ENCODE peak calls at places on chromosomes 1 and 21, in five cellular contexts. N is stimulated activated CD8-positive, alpha-beta memory T cell treated with anti-CD3 and anti-CD28 coated beads, Interleukin-15, amount 100 ng/mL, for 24 hours; Q is activated CD8-positive, alpha-beta memory T cell treated with anti-CD3 and anti-CD28 coated beads, Interleukin-2, amount 10 ng/mL, durations not matched to agents 7 days and 5 days; U is stimulated activated naive CD4-positive, alpha-beta T cell treated with Interleukin-2 at 50 U/mL for 16 hours; F is A673. T is an unnamed sample.

GRCh38 chr1:5951846-5952410 is 40.3 kb downstream of the NPHP4 start:
- DNase-seq in F (no peak), U (no peak), N (no peak), Q (no peak), T (no peak)

GRCh38 chr21:45270306-45270821 is 17.3 kb downstream of the POFUT2 start:
- DNase-seq in F (peak), U (no peak), Q (peak), N (no peak), T (no peak)

GRCh38 chr1:189524501-189524900 is 953.2 kb downstream of the BRINP3 start:
- DNase-seq in Q (no peak), N (no peak), F (no peak), U (no peak), T (no peak)

GRCh38 chr1:182955596-182956588 is 2.9 kb upstream of the SHCBP1L start:
- DNase-seq in F (no peak), N (no peak), Q (no peak), U (no peak), T (peak)

GRCh38 chr1:200483491-200484143 is 73.8 kb upstream of the ZNF281 start:
- DNase-seq in Q (peak), F (peak), U (peak), N (no peak), T (peak)

GRCh38 chr1:211610779-211611556 is 32.0 kb upstream of the SLC30A1 start:
- DNase-seq in U (no peak), F (peak), N (no peak), Q (no peak), T (peak)

GRCh38 chr1:201883786-201884185 is 4.9 kb upstream of the SHISA4 start:
- DNase-seq in U (no peak), Q (no peak), F (no peak), N (no peak), T (peak)

GRCh38 chr1:15354580-15354965 is 55.1 kb upstream of the EFHD2 start:
- DNase-seq in U (no peak), Q (no peak), F (no peak), N (no peak), T (no peak)

GRCh38 chr1:183164350-183164749 is 21.7 kb upstream of the LAMC2 start:
- DNase-seq in U (no peak), F (peak), N (no peak), Q (no peak), T (no peak)

GRCh38 chr1:226708342-226708780 is 30.7 kb downstream of the ITPKB start:
- DNase-seq in F (peak), Q (no peak), N (no peak), U (peak), T (peak)

GRCh38 chr1:204660509-204660908 is 25.0 kb downstream of the LRRN2 start:
- DNase-seq in Q (no peak), N (no peak), U (no peak), F (no peak), T (no peak)

GRCh38 chr1:21518774-21519455 is 9.7 kb downstream of the ALPL start:
- DNase-seq in U (no peak), Q (no peak), F (no peak), N (no peak), T (no peak)

GRCh38 chr21:26089730-26090129 is 80.8 kb downstream of the APP start:
- DNase-seq in F (no peak), Q (no peak), N (no peak), U (no peak), T (no peak)

GRCh38 chr1:180777072-180777689 is 135.5 kb upstream of the KIAA1614 start:
- DNase-seq in U (no peak), F (no peak), Q (no peak), N (no peak), T (no peak)

GRCh38 chr1:231194843-231195516 is 33.1 kb downstream of the TRIM67 start:
- DNase-seq in F (no peak), N (no peak), Q (no peak), U (no peak), T (no peak)

GRCh38 chr1:174217248-174217647 is 57.9 kb downstream of the RABGAP1L start:
- DNase-seq in Q (no peak), F (no peak), U (no peak), N (no peak), T (no peak)

GRCh38 chr1:87212431-87213125 is 116.1 kb upstream of the LMO4 start:
- DNase-seq in N (no peak), Q (no peak), F (no peak), U (no peak), T (no peak)

GRCh38 chr1:169414927-169415326 is 12.3 kb downstream of the CCDC181 start:
- DNase-seq in N (no peak), Q (no peak), F (no peak), U (no peak), T (no peak)

GRCh38 chr1:58035523-58035922 is 511.0 kb downstream of the OMA1 start:
- DNase-seq in N (no peak), U (no peak), F (peak), Q (no peak), T (no peak)

GRCh38 chr1:56429288-56429687 is 150.1 kb downstream of the PLPP3 start:
- DNase-seq in N (no peak), U (no peak), Q (no peak), F (no peak), T (no peak)

GRCh38 chr1:30375156-30375555 is 348.2 kb downstream of the MATN1 start:
- DNase-seq in N (no peak), Q (peak), U (no peak), F (no peak), T (no peak)

GRCh38 chr1:16351449-16351993 is 759 bp downstream of the FBXO42 start:
- DNase-seq in F (peak), Q (no peak), U (no peak), N (no peak), T (no peak)

GRCh38 chr21:45974073-45975016 is 7.2 kb upstream of the COL6A1 start:
- DNase-seq in U (no peak), F (no peak), Q (no peak), N (no peak), T (peak)

GRCh38 chr21:32994305-32994704 is 31.4 kb upstream of the OLIG2 start:
- DNase-seq in F (peak), U (no peak), N (no peak), Q (no peak), T (no peak)

GRCh38 chr21:34846601-34847112 is 177.9 kb downstream of the CLIC6 start:
- DNase-seq in U (no peak), Q (no peak), N (no peak), F (no peak), T (no peak)

GRCh38 chr1:109804660-109805059 is 40.9 kb upstream of the EPS8L3 start:
- DNase-seq in Q (peak), F (no peak), U (no peak), N (no peak), T (peak)

GRCh38 chr1:102733491-102734236 is 374.7 kb downstream of the COL11A1 start:
- DNase-seq in U (no peak), Q (no peak), F (no peak), N (no peak), T (no peak)

GRCh38 chr1:32652244-32652962 is 1.4 kb downstream of the RBBP4 start:
- DNase-seq in N (no peak), U (no peak), Q (no peak), F (peak), T (no peak)

GRCh38 chr1:201259476-201260235 is 23.6 kb upstream of the PKP1 start:
- DNase-seq in F (no peak), U (no peak), Q (peak), N (no peak), T (no peak)

GRCh38 chr1:86914635-86914997 is at the start of gene HS2ST1:
- DNase-seq in N (no peak), Q (no peak), F (no peak), U (no peak), T (no peak)

GRCh38 chr1:156115514-156116374 is 1.2 kb downstream of the LMNA start:
- DNase-seq in F (peak), N (no peak), Q (no peak), U (no peak), T (peak)

GRCh38 chr1:36067871-36068270 is 16.0 kb upstream of the TEKT2 start:
- DNase-seq in Q (no peak), N (no peak), U (no peak), F (no peak), T (no peak)

GRCh38 chr1:213162338-213162737 is 111.3 kb downstream of the RPS6KC1 start:
- DNase-seq in N (no peak), F (no peak), Q (no peak), U (no peak), T (peak)

GRCh38 chr1:7177021-7177420 is 391.8 kb downstream of the CAMTA1 start:
- DNase-seq in U (no peak), Q (no peak), F (no peak), N (no peak), T (no peak)

GRCh38 chr1:175154595-175155472 is 37.7 kb downstream of the KIAA0040 start:
- DNase-seq in Q (peak), N (peak), F (peak), U (peak), T (peak)

GRCh38 chr1:52189898-52190480 is 48.1 kb downstream of the ZFYVE9 start:
- DNase-seq in Q (no peak), N (no peak), F (no peak), U (no peak), T (no peak)

GRCh38 chr1:16618719-16619118 is 5.4 kb upstream of the NBPF1 start:
- DNase-seq in F (no peak), N (no peak), Q (peak), U (no peak), T (no peak)

T was measured in adrenal gland.